ENCODE peak calls at places on chromosomes 16 and 17, in six cellular contexts. D is K562, N is GM23338, X is transverse colon, H is GM12892, Q is HCT116. K is an unnamed sample.

GRCh38 chr17:9360610-9361571 is 214.7 kb downstream of the STX8 start:
- DNase-seq in D (no peak), N (no peak), X (peak), H (no peak), Q (no peak), K (no peak)

GRCh38 chr17:14196337-14196997 is 40.2 kb downstream of the CDRT15 start:
- DNase-seq in D (no peak), N (peak), X (no peak), H (no peak), Q (no peak), K (no peak)

GRCh38 chr16:70304892-70305448 is 6.0 kb downstream of the DDX19B start:
- DNase-seq in D (no peak), N (no peak), X (no peak), H (no peak), Q (no peak), K (no peak)

GRCh38 chr17:36919407-36919968 is 17.8 kb upstream of the LHX1 start:
- DNase-seq in D (no peak), N (no peak), X (no peak), H (no peak), Q (no peak), K (no peak)

GRCh38 chr16:70598937-70599503 is 47.3 kb upstream of the IL34 start:
- DNase-seq in D (no peak), N (no peak), X (no peak), H (no peak), Q (no peak), K (no peak)

GRCh38 chr17:19647697-19648474 is 665 bp upstream of the ALDH3A2 start:
- DNase-seq in D (no peak), N (peak), X (peak), H (peak), Q (peak), K (peak)

GRCh38 chr17:49108318-49108717 is 24.3 kb upstream of the B4GALNT2 start:
- DNase-seq in D (no peak), N (peak), X (no peak), H (no peak), Q (no peak), K (no peak)

GRCh38 chr17:79837888-79838540 is 1.2 kb downstream of the CBX4 start:
- DNase-seq in D (no peak), N (no peak), X (peak), H (no peak), Q (no peak), K (no peak)

GRCh38 chr17:2071421-2072281 is 16.7 kb downstream of the HIC1 start:
- DNase-seq in D (no peak), N (no peak), X (peak), H (no peak), Q (no peak), K (peak)

GRCh38 chr17:56815711-56816110 is 18.0 kb downstream of the C17orf67 start:
- DNase-seq in D (no peak), N (no peak), X (no peak), H (no peak), Q (no peak), K (peak)

GRCh38 chr16:19698480-19699465 is 19.3 kb downstream of the KNOP1 start:
- DNase-seq in D (no peak), N (no peak), X (no peak), H (no peak), Q (no peak), K (no peak)

GRCh38 chr17:41738077-41738800 is 3.8 kb upstream of the HAP1 start:
- DNase-seq in D (peak), N (peak), X (peak), H (peak), Q (peak), K (peak)

GRCh38 chr16:78284957-78285434 is 185.5 kb downstream of the WWOX start:
- DNase-seq in D (no peak), N (no peak), X (no peak), H (no peak), Q (no peak), K (no peak)

DNA sequence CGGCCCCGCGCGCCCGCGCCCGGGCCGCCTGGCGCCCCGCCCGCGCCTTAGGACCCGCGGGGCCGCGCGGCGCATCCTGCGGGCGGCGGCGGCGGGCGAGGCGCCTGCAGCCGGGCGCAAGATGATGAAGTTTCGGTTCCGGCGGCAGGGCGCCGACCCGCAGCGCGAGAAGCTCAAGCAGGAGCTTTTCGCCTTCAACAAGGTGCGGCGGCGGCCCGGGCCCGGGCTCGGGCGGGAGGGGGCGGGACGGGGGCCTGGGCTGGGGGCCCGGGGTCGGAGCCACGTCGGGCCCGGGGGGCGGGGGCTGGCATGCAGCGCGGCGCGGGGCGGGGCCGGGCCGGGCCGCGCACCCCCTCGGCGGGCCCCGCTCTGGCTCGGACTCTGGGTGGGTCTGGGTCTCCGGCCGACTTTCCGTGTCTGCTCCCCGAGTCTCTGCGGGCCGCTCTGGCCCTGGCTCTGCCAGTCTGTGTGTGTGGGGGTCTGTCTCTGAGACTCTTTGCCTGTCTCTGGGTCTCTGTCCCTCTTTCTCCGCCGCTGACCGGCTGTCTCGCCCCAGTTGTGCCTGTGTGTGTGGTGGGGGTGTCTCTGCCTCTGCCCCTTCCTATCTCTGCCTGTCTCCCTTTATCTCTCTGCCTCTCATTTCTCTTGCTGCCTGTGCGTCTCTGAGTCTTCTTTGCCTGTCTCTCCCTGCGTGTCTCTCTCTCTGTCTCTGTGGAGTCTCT is at the start of gene LLGL1:
- DNase-seq in D (peak), N (no peak), X (no peak), H (no peak), Q (no peak), K (no peak)
- TF ChIP-seq POLR2AphosphoS5 in D (no peak), N (peak), X (no peak), H (no peak), Q (peak), K (no peak)

GRCh38 chr17:72976971-72977767 is 115.3 kb downstream of the SLC39A11 start:
- DNase-seq in D (peak), N (no peak), X (peak), H (peak), Q (peak), K (no peak)
- TF ChIP-seq POLR2AphosphoS5 in D (no peak), N (no peak), X (no peak), H (no peak), Q (peak), K (no peak)

GRCh38 chr17:63609820-63610573 is 9.3 kb downstream of the TACO1 start:
- DNase-seq in D (no peak), N (no peak), X (no peak), H (no peak), Q (no peak), K (no peak)

GRCh38 chr17:63610854-63611253 is 10.2 kb downstream of the TACO1 start:
- DNase-seq in D (no peak), N (no peak), X (no peak), H (no peak), Q (no peak), K (no peak)

GRCh38 chr17:63611354-63611753 is 10.7 kb downstream of the TACO1 start:
- DNase-seq in D (no peak), N (no peak), X (no peak), H (no peak), Q (no peak), K (no peak)

GRCh38 chr17:63613663-63614062 is 8.6 kb upstream of the MAP3K3 start:
- DNase-seq in D (no peak), N (no peak), X (no peak), H (no peak), Q (no peak), K (no peak)
- TF ChIP-seq POLR2AphosphoS5 in D (no peak), N (no peak), X (no peak), H (no peak), Q (no peak), K (no peak)

GRCh38 chr17:68512247-68512966 is at the start of gene PRKAR1A:
- DNase-seq in D (peak), N (peak), X (peak), H (peak), Q (peak), K (peak)

GRCh38 chr17:68512967-68513474 is 791 bp downstream of the PRKAR1A start:
- DNase-seq in D (peak), N (peak), X (peak), H (no peak), Q (no peak), K (no peak)

GRCh38 chr17:68511254-68511670 is 968 bp upstream of the PRKAR1A start:
- DNase-seq in D (no peak), N (no peak), X (no peak), H (no peak), Q (no peak), K (no peak)

GRCh38 chr17:68513932-68514331 is 1.7 kb downstream of the PRKAR1A start:
- DNase-seq in D (no peak), N (no peak), X (no peak), H (no peak), Q (no peak), K (no peak)

DNA sequence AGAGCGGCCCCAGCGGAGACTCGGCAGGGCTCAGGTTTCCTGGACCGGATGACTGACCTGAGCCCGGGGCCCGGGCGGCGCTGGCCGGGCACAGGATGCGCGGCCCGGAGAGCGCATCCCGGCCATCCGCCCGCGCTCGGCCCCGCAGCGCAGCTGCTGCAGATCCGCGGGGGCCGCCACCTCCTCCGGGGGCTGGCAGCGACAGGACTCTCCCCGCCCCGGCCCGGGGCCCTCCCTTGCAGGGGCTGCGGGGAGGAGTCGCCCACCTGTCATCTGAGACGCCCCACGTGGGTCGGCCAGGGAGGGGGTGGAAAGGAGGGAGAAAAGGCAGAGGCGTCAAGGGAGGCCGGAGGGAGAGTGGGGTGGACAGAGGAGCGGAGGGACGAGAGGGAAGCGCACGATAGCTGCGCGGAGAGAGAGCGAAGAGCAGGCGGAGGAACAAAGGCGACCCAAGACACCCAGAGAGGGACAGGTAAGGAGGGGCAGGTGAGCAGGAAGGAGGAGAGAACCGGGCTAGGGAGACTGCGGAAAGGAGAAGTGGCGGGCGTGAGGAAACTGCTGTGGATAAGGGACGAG is 471 bp upstream of the PRKAR1A start:
- DNase-seq in D (peak), N (peak), X (peak), H (peak), Q (peak), K (no peak)
- TF ChIP-seq POLR2AphosphoS5 in D (no peak), N (no peak), X (no peak), H (no peak), Q (no peak), K (no peak)

GRCh38 chr16:11550651-11551498 is 35.8 kb downstream of the LITAF start:
- DNase-seq in D (no peak), N (no peak), X (no peak), H (no peak), Q (no peak), K (no peak)
- TF ChIP-seq POLR2AphosphoS5 in D (no peak), N (no peak), X (peak), H (no peak), Q (no peak), K (no peak)

K was measured in esophagus muscularis mucosa.